ENCODE peak calls at places on chromosomes 1 and 21, in ten cellular contexts. One of them, this sample, is unnamed.

GRCh38 chr1:31423418-31423947 is 10.5 kb downstream of the SERINC2 start:
- DNase-seq in A549: no peak
- DNase-seq in DND-41: peak; percentile 82
- DNase-seq in GM23338: no peak
- DNase-seq in left ventricle myocardium inferior: no peak
- DNase-seq in BJ: no peak
- DNase-seq in CD8-positive, alpha-beta T cell: no peak
- DNase-seq in CD4-positive, alpha-beta memory T cell: no peak
- DNase-seq in cardiac muscle cell: no peak
- DNase-seq in lower leg skin: no peak
- DNase-seq in this sample: no peak

GRCh38 chr21:41584603-41585176 is 76.7 kb upstream of the TMPRSS2 start:
- DNase-seq in lower leg skin: peak; percentile 5
- DNase-seq in CD4-positive, alpha-beta memory T cell: no peak
- DNase-seq in cardiac muscle cell: no peak
- DNase-seq in BJ: no peak
- DNase-seq in left ventricle myocardium inferior: no peak
- DNase-seq in GM23338: no peak
- DNase-seq in DND-41: no peak
- DNase-seq in CD8-positive, alpha-beta T cell: no peak
- DNase-seq in A549: no peak
- DNase-seq in this sample: no peak

GRCh38 chr1:178238722-178239510 is 145.0 kb downstream of the RASAL2 start:
- DNase-seq in CD4-positive, alpha-beta memory T cell: no peak
- DNase-seq in DND-41: no peak
- DNase-seq in left ventricle myocardium inferior: no peak
- DNase-seq in CD8-positive, alpha-beta T cell: no peak
- DNase-seq in cardiac muscle cell: peak; percentile 95
- DNase-seq in lower leg skin: no peak
- DNase-seq in GM23338: no peak
- DNase-seq in BJ: peak; percentile 97
- DNase-seq in A549: peak; percentile 97
- DNase-seq in this sample: no peak

GRCh38 chr1:155938220-155938627 is 3.2 kb upstream of the RXFP4 start:
- DNase-seq in A549: peak; percentile 81
- DNase-seq in DND-41: peak; percentile 65
- DNase-seq in BJ: no peak
- DNase-seq in CD4-positive, alpha-beta memory T cell: peak; percentile 51
- DNase-seq in CD8-positive, alpha-beta T cell: no peak
- DNase-seq in left ventricle myocardium inferior: no peak
- DNase-seq in GM23338: peak; percentile 86
- DNase-seq in lower leg skin: peak; percentile 32
- DNase-seq in cardiac muscle cell: peak; percentile 79
- DNase-seq in this sample: peak; percentile 77

GRCh38 chr1:38000529-38001453 is 4.5 kb downstream of the FHL3 start:
- DNase-seq in GM23338: peak; percentile 83
- DNase-seq in BJ: no peak
- DNase-seq in CD8-positive, alpha-beta T cell: no peak
- DNase-seq in lower leg skin: peak; percentile 85
- DNase-seq in cardiac muscle cell: peak; percentile 87
- DNase-seq in DND-41: no peak
- DNase-seq in A549: no peak
- DNase-seq in CD4-positive, alpha-beta memory T cell: no peak
- DNase-seq in left ventricle myocardium inferior: peak; percentile 49
- DNase-seq in this sample: no peak

GRCh38 chr1:150674881-150675280 is 22.1 kb downstream of the GOLPH3L start:
- DNase-seq in GM23338: no peak
- DNase-seq in left ventricle myocardium inferior: no peak
- DNase-seq in DND-41: no peak
- DNase-seq in cardiac muscle cell: no peak
- DNase-seq in BJ: no peak
- DNase-seq in lower leg skin: no peak
- DNase-seq in A549: no peak
- DNase-seq in CD4-positive, alpha-beta memory T cell: no peak
- DNase-seq in CD8-positive, alpha-beta T cell: no peak
- DNase-seq in this sample: no peak

GRCh38 chr1:9315411-9316079 is 22.9 kb downstream of the SPSB1 start:
- DNase-seq in GM23338: no peak
- DNase-seq in left ventricle myocardium inferior: peak; percentile 13
- DNase-seq in DND-41: no peak
- DNase-seq in A549: peak; percentile 43
- DNase-seq in lower leg skin: no peak
- DNase-seq in CD4-positive, alpha-beta memory T cell: peak; percentile 5
- DNase-seq in CD8-positive, alpha-beta T cell: no peak
- DNase-seq in BJ: peak; percentile 52
- DNase-seq in cardiac muscle cell: peak; percentile 18
- DNase-seq in this sample: no peak

GRCh38 chr1:202599669-202600431 is 110.4 kb downstream of the SYT2 start:
- DNase-seq in DND-41: peak; percentile 43
- DNase-seq in BJ: no peak
- DNase-seq in cardiac muscle cell: peak; percentile 90
- DNase-seq in CD8-positive, alpha-beta T cell: no peak
- DNase-seq in A549: peak; percentile 83
- DNase-seq in lower leg skin: peak; percentile 90
- DNase-seq in GM23338: peak; percentile 83
- DNase-seq in CD4-positive, alpha-beta memory T cell: peak; percentile 5
- DNase-seq in left ventricle myocardium inferior: peak; percentile 54
- DNase-seq in this sample: peak; percentile 82

GRCh38 chr1:26998319-26999300 is 5.1 kb downstream of the TRNP1 start:
- DNase-seq in left ventricle myocardium inferior: no peak
- DNase-seq in CD8-positive, alpha-beta T cell: no peak
- DNase-seq in GM23338: peak; percentile 26
- DNase-seq in CD4-positive, alpha-beta memory T cell: no peak
- DNase-seq in cardiac muscle cell: peak; percentile 44
- DNase-seq in A549: peak; percentile 67
- DNase-seq in DND-41: no peak
- DNase-seq in lower leg skin: no peak
- DNase-seq in BJ: no peak
- DNase-seq in this sample: no peak

GRCh38 chr1:26994772-26995625 is 1.5 kb downstream of the TRNP1 start:
- DNase-seq in CD4-positive, alpha-beta memory T cell: no peak
- DNase-seq in A549: no peak
- DNase-seq in cardiac muscle cell: no peak
- DNase-seq in CD8-positive, alpha-beta T cell: no peak
- DNase-seq in DND-41: no peak
- DNase-seq in lower leg skin: no peak
- DNase-seq in left ventricle myocardium inferior: no peak
- DNase-seq in BJ: no peak
- DNase-seq in GM23338: peak; percentile 78
- DNase-seq in this sample: no peak

GRCh38 chr1:26994020-26994745 is 691 bp downstream of the TRNP1 start:
- DNase-seq in CD8-positive, alpha-beta T cell: peak; percentile 28
- DNase-seq in GM23338: peak; percentile 35
- DNase-seq in cardiac muscle cell: no peak
- DNase-seq in left ventricle myocardium inferior: peak; percentile 27
- DNase-seq in lower leg skin: no peak
- DNase-seq in A549: no peak
- DNase-seq in BJ: no peak
- DNase-seq in CD4-positive, alpha-beta memory T cell: no peak
- DNase-seq in DND-41: no peak
- DNase-seq in this sample: no peak

GRCh38 chr1:26996024-26996423 is 2.5 kb downstream of the TRNP1 start:
- DNase-seq in DND-41: no peak
- DNase-seq in cardiac muscle cell: peak; percentile 40
- DNase-seq in GM23338: peak; percentile 46
- DNase-seq in CD4-positive, alpha-beta memory T cell: no peak
- DNase-seq in A549: peak; percentile 34
- DNase-seq in left ventricle myocardium inferior: no peak
- DNase-seq in BJ: no peak
- DNase-seq in lower leg skin: no peak
- DNase-seq in CD8-positive, alpha-beta T cell: no peak
- DNase-seq in this sample: no peak

DNA sequence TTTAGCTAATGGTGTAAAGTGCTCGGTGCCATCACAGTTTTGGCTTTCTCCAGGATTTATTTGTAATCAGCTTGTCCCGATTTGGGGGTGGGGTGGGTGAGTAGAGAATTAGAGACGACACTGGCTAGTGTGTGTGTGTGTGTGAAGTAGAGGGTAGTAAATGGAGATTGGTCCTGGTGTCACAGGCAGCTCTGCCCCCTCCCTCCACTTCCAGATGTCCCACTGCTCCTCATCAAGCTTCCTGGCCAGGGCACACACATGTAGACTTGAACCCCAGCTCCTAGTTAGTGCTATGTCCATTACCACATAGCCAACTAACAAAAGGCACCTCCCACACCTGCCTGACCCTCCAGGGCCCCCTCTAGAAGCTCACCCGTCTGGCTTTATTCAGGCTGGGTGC is 3.2 kb downstream of the TRNP1 start:
- DNase-seq in BJ: no peak
- DNase-seq in CD4-positive, alpha-beta memory T cell: no peak
- DNase-seq in DND-41: no peak
- DNase-seq in cardiac muscle cell: no peak
- DNase-seq in CD8-positive, alpha-beta T cell: no peak
- DNase-seq in lower leg skin: no peak
- DNase-seq in left ventricle myocardium inferior: no peak
- DNase-seq in GM23338: peak; percentile 16
- DNase-seq in A549: no peak
- DNase-seq in this sample: no peak
- H3K4me3 ChIP-seq in BJ: peak overlapping the region; percentile 70
- H3K4me3 ChIP-seq in CD4-positive, alpha-beta memory T cell: no peak overlapping the region
- H3K4me3 ChIP-seq in DND-41: no peak overlapping the region
- H3K4me3 ChIP-seq in cardiac muscle cell: no peak overlapping the region
- H3K4me3 ChIP-seq in CD8-positive, alpha-beta T cell: no peak overlapping the region
- H3K4me3 ChIP-seq in lower leg skin: no peak overlapping the region
- H3K4me3 ChIP-seq in left ventricle myocardium inferior: no peak overlapping the region
- H3K4me3 ChIP-seq in GM23338: peak overlapping the region; percentile 94
- H3K4me3 ChIP-seq in A549: peak overlapping the region; percentile 96
- H3K4me3 ChIP-seq in this sample: peak overlapping the region; percentile 99

DNA sequence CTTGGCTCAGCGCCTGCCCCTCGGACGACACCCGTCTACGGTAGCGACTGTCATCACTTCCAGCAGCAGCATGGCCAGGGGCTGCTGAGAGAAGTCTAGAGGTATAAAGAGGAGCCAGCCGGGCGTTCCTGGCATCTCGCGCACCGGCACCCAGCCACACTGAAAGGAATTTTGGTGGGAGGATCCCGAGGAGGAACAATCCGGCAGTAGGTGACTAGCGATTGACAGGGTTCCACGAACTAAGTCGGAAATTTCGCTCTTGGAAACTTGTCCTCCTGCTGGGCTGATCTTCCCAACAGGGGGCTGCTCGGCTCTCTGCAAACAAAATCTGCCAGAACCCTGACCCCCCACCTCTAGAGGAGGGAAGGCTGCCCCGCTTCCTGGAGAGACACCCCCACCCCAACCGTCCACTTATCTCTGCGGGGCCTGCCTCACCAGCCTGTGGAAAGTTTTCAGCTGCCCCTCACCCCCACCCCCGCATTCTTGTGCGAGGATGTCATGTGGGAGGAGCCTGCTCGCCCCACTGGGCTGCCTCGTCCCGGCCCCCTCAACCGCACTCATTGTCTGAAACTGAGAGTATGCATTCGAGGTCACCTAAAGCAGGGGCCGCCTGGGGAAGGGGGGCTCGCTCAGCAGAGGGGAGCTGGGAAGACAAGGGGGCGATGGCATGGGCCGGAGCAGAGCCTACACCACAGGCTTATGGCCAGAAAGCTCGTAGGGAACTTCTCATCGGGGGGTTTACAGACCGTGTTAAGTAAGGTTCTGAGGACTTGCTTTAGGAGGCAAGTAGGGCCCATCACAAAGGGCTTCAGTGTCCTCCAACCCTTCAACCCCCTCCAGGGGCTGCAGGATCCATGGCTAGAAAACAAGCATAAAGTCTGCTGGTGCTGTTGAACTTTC is 9.6 kb downstream of the EPHA2 start:
- DNase-seq in cardiac muscle cell: peak; percentile 95
- DNase-seq in CD4-positive, alpha-beta memory T cell: no peak
- DNase-seq in A549: peak; percentile 87
- DNase-seq in CD8-positive, alpha-beta T cell: no peak
- DNase-seq in BJ: no peak
- DNase-seq in lower leg skin: peak; percentile 94
- DNase-seq in left ventricle myocardium inferior: peak; percentile 86
- DNase-seq in DND-41: no peak
- DNase-seq in GM23338: peak; percentile 95
- DNase-seq in this sample: no peak
- H3K4me3 ChIP-seq in cardiac muscle cell: no peak overlapping the region
- H3K4me3 ChIP-seq in CD4-positive, alpha-beta memory T cell: no peak overlapping the region
- H3K4me3 ChIP-seq in A549: peak overlapping the region; percentile 36
- H3K4me3 ChIP-seq in CD8-positive, alpha-beta T cell: no peak overlapping the region
- H3K4me3 ChIP-seq in BJ: peak overlapping the region; percentile 33
- H3K4me3 ChIP-seq in lower leg skin: no peak overlapping the region
- H3K4me3 ChIP-seq in left ventricle myocardium inferior: peak overlapping the region; percentile 56
- H3K4me3 ChIP-seq in DND-41: no peak overlapping the region
- H3K4me3 ChIP-seq in GM23338: peak overlapping the region; percentile 42
- H3K4me3 ChIP-seq in this sample: peak overlapping the region; percentile 59

GRCh38 chr1:229298887-229299503 is 28.1 kb downstream of the RAB4A start:
- DNase-seq in A549: no peak
- DNase-seq in GM23338: no peak
- DNase-seq in lower leg skin: no peak
- DNase-seq in DND-41: no peak
- DNase-seq in left ventricle myocardium inferior: no peak
- DNase-seq in BJ: no peak
- DNase-seq in CD8-positive, alpha-beta T cell: no peak
- DNase-seq in cardiac muscle cell: no peak
- DNase-seq in CD4-positive, alpha-beta memory T cell: no peak
- DNase-seq in this sample: no peak

GRCh38 chr1:229298420-229298819 is 27.5 kb downstream of the RAB4A start:
- DNase-seq in GM23338: no peak
- DNase-seq in left ventricle myocardium inferior: no peak
- DNase-seq in cardiac muscle cell: no peak
- DNase-seq in CD8-positive, alpha-beta T cell: no peak
- DNase-seq in A549: no peak
- DNase-seq in BJ: no peak
- DNase-seq in CD4-positive, alpha-beta memory T cell: no peak
- DNase-seq in lower leg skin: no peak
- DNase-seq in DND-41: no peak
- DNase-seq in this sample: no peak

GRCh38 chr1:229297746-229298145 is 26.8 kb downstream of the RAB4A start:
- DNase-seq in GM23338: no peak
- DNase-seq in CD8-positive, alpha-beta T cell: no peak
- DNase-seq in BJ: no peak
- DNase-seq in CD4-positive, alpha-beta memory T cell: no peak
- DNase-seq in lower leg skin: no peak
- DNase-seq in DND-41: no peak
- DNase-seq in A549: no peak
- DNase-seq in cardiac muscle cell: no peak
- DNase-seq in left ventricle myocardium inferior: no peak
- DNase-seq in this sample: no peak

GRCh38 chr1:229295745-229296144 is 24.8 kb downstream of the RAB4A start:
- DNase-seq in DND-41: no peak
- DNase-seq in lower leg skin: no peak
- DNase-seq in CD4-positive, alpha-beta memory T cell: no peak
- DNase-seq in A549: no peak
- DNase-seq in BJ: no peak
- DNase-seq in CD8-positive, alpha-beta T cell: no peak
- DNase-seq in left ventricle myocardium inferior: no peak
- DNase-seq in GM23338: no peak
- DNase-seq in cardiac muscle cell: no peak
- DNase-seq in this sample: no peak

GRCh38 chr1:229296541-229296941 is 25.6 kb downstream of the RAB4A start:
- DNase-seq in BJ: peak; percentile 43
- DNase-seq in cardiac muscle cell: peak; percentile 45
- DNase-seq in GM23338: no peak
- DNase-seq in left ventricle myocardium inferior: peak; percentile 24
- DNase-seq in lower leg skin: no peak
- DNase-seq in DND-41: no peak
- DNase-seq in CD4-positive, alpha-beta memory T cell: no peak
- DNase-seq in CD8-positive, alpha-beta T cell: no peak
- DNase-seq in A549: no peak
- DNase-seq in this sample: no peak
- H3K4me3 ChIP-seq in BJ: no peak overlapping the region
- H3K4me3 ChIP-seq in cardiac muscle cell: no peak overlapping the region
- H3K4me3 ChIP-seq in GM23338: no peak overlapping the region
- H3K4me3 ChIP-seq in left ventricle myocardium inferior: no peak overlapping the region
- H3K4me3 ChIP-seq in lower leg skin: no peak overlapping the region
- H3K4me3 ChIP-seq in DND-41: no peak overlapping the region
- H3K4me3 ChIP-seq in CD4-positive, alpha-beta memory T cell: no peak overlapping the region
- H3K4me3 ChIP-seq in CD8-positive, alpha-beta T cell: no peak overlapping the region
- H3K4me3 ChIP-seq in A549: no peak overlapping the region
- H3K4me3 ChIP-seq in this sample: no peak overlapping the region

DNA sequence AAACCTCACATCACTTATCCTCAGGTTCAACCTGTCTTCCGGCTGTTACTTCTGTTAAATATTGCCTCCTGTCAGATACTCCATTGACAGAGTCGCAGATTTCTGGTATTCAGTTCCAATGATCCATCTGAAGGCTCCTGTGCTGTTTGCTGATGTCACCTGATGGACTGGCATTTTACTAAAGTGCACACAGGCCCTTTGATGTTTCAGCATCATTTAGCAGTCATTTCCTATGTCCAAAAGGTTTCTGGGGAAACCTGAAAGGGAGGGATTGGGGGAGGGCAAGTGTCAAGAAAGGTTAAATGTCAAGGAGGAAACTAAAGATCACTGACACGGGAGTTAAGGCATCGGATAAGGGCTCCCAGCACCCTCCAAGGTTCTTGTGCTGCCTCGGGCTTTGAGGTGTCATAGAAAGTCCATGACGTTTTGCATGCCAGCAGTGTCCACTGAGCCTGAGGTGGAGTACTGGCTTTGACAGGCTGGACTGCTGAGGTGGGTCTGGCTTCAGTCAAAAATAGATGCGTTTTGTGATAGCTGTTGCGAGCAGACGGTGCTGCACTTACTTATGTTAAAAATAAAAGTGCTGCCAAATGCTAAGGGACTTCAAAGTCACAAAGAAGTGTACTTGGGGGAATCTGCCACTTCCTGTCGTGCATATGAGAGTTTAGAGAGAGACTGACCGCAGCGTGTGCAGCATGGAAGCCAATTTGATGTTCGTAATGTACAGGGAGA is 30.8 kb downstream of the XCL2 start:
- DNase-seq in DND-41: peak; percentile 67
- DNase-seq in lower leg skin: no peak
- DNase-seq in A549: no peak
- DNase-seq in BJ: no peak
- DNase-seq in cardiac muscle cell: no peak
- DNase-seq in CD8-positive, alpha-beta T cell: peak; percentile 27
- DNase-seq in CD4-positive, alpha-beta memory T cell: peak; percentile 22
- DNase-seq in left ventricle myocardium inferior: no peak
- DNase-seq in GM23338: no peak
- DNase-seq in this sample: no peak
- H3K4me3 ChIP-seq in DND-41: no peak overlapping the region
- H3K4me3 ChIP-seq in lower leg skin: no peak overlapping the region
- H3K4me3 ChIP-seq in A549: no peak overlapping the region
- H3K4me3 ChIP-seq in BJ: no peak overlapping the region
- H3K4me3 ChIP-seq in cardiac muscle cell: no peak overlapping the region
- H3K4me3 ChIP-seq in CD8-positive, alpha-beta T cell: peak overlapping the region; percentile 40
- H3K4me3 ChIP-seq in CD4-positive, alpha-beta memory T cell: no peak overlapping the region
- H3K4me3 ChIP-seq in left ventricle myocardium inferior: no peak overlapping the region
- H3K4me3 ChIP-seq in GM23338: no peak overlapping the region
- H3K4me3 ChIP-seq in this sample: no peak overlapping the region

This sample was measured in ascending aorta.